ENCODE peak calls at places on chromosomes 4 and X, in nine cellular contexts. Y, E, K, M, A, S, V, Q and N are unnamed samples.

GRCh38 chr4:72302981-72303704 is 265.9 kb downstream of the ADAMTS3 start:
- DNase-seq in K (peak), M (peak), Q (no peak), E (no peak), V (peak), S (peak), A (peak), Y (peak), N (no peak)

GRCh38 chr4:169030575-169030982 is 20.5 kb upstream of the CBR4 start:
- DNase-seq in M (no peak), Q (no peak), E (no peak), Y (no peak), K (peak), V (no peak), A (peak), S (peak), N (no peak)

GRCh38 chrX:34917146-34917545 is 25.4 kb upstream of the FAM47B start:
- DNase-seq in V (no peak), A (no peak), K (no peak), Y (no peak), S (no peak), Q (no peak), M (no peak), E (no peak), N (no peak)

GRCh38 chrX:119685225-119686066 is 7.5 kb downstream of the SEPTIN6 start:
- DNase-seq in K (no peak), A (no peak), E (no peak), V (no peak), M (no peak), Y (no peak), Q (no peak), S (no peak), N (no peak)

GRCh38 chrX:33190016-33190415 is 21.3 kb downstream of the DMD start:
- DNase-seq in M (no peak), Q (no peak), K (no peak), A (no peak), V (no peak), E (no peak), Y (no peak), S (no peak), N (no peak)

GRCh38 chrX:135688137-135688536 is 25.3 kb upstream of the CT45A1 start:
- DNase-seq in Q (no peak), E (no peak), K (peak), Y (peak), S (no peak), V (no peak), M (no peak), A (peak), N (no peak)

GRCh38 chrX:129529685-129530281 is 6.5 kb upstream of the SMARCA1 start:
- DNase-seq in S (peak), Y (no peak), M (no peak), K (no peak), E (no peak), V (no peak), Q (no peak), A (no peak), N (no peak)

GRCh38 chr4:150310159-150310895 is 232.1 kb downstream of the DCLK2 start:
- DNase-seq in Q (no peak), S (peak), K (no peak), Y (no peak), E (no peak), V (no peak), M (no peak), A (no peak), N (no peak)

GRCh38 chr4:656651-657337 is 17.3 kb downstream of the ATP5ME start:
- DNase-seq in K (no peak), V (no peak), Q (no peak), M (no peak), Y (no peak), S (no peak), E (peak), A (no peak), N (no peak)

GRCh38 chr4:34176609-34177008 is 2067.7 kb downstream of the ARAP2 start:
- DNase-seq in K (no peak), V (no peak), Q (no peak), M (no peak), S (no peak), Y (no peak), A (no peak), E (no peak), N (no peak)

GRCh38 chr4:75845992-75846391 is 56.3 kb downstream of the PPEF2 start:
- DNase-seq in E (no peak), Q (no peak), A (peak), Y (no peak), M (no peak), K (no peak), S (peak), V (no peak), N (no peak)

GRCh38 chr4:41158756-41159155 is 55.6 kb downstream of the APBB2 start:
- DNase-seq in V (no peak), S (no peak), Y (no peak), M (no peak), Q (no peak), E (no peak), A (no peak), K (no peak), N (no peak)

GRCh38 chr4:152265149-152265621 is 270.7 kb downstream of the FBXW7 start:
- DNase-seq in S (peak), Q (no peak), A (peak), Y (no peak), M (peak), V (no peak), K (no peak), E (no peak), N (no peak)

GRCh38 chrX:149845385-149845784 is 35.6 kb upstream of the MAGEA8 start:
- DNase-seq in M (no peak), E (no peak), S (no peak), Q (no peak), A (no peak), V (no peak), K (no peak), Y (no peak), N (no peak)

GRCh38 chr4:150117094-150117493 is 38.8 kb downstream of the DCLK2 start:
- DNase-seq in V (no peak), M (no peak), E (no peak), K (no peak), Q (no peak), S (peak), Y (no peak), A (no peak), N (peak)

GRCh38 chr4:84680956-84681355 is 98.0 kb downstream of the CDS1 start:
- DNase-seq in E (no peak), A (no peak), K (no peak), M (no peak), S (no peak), V (no peak), Y (no peak), Q (no peak), N (no peak)

GRCh38 chrX:110317079-110317819 is 636 bp downstream of the AMMECR1 start:
- DNase-seq in M (peak), Q (peak), A (peak), V (peak), E (peak), S (no peak), Y (no peak), K (no peak), N (peak)

GRCh38 chr4:180281726-180282125 is 1961.5 kb upstream of the TENM3 start:
- DNase-seq in M (no peak), A (no peak), S (no peak), K (no peak), V (no peak), Y (no peak), Q (no peak), E (no peak), N (no peak)

GRCh38 chrX:15653961-15654360 is 10.6 kb downstream of the CLTRN start:
- DNase-seq in A (no peak), S (no peak), E (no peak), K (no peak), M (no peak), Y (no peak), Q (no peak), V (no peak), N (no peak)

GRCh38 chrX:87702795-87703194 is 185.2 kb downstream of the KLHL4 start:
- DNase-seq in K (no peak), Q (no peak), E (no peak), Y (no peak), S (peak), V (no peak), M (no peak), A (no peak), N (no peak)

GRCh38 chr4:175536852-175537453 is 275.1 kb downstream of the GPM6A start:
- DNase-seq in M (peak), Q (no peak), A (peak), K (peak), V (no peak), S (peak), Y (no peak), E (no peak), N (no peak)

GRCh38 chrX:48913605-48914366 is 2.3 kb upstream of the SLC35A2 start:
- DNase-seq in Y (no peak), M (no peak), E (no peak), K (no peak), V (no peak), Q (no peak), S (no peak), A (no peak), N (no peak)

GRCh38 chrX:70434352-70434866 is 10.2 kb upstream of the DLG3 start:
- DNase-seq in K (peak), Y (peak), S (peak), M (peak), E (peak), A (peak), Q (peak), V (peak), N (peak)

GRCh38 chrX:153057281-153057680 is 1.0 kb downstream of the PNMA3 start:
- DNase-seq in M (no peak), Y (no peak), V (no peak), A (no peak), Q (no peak), E (no peak), S (no peak), K (no peak), N (no peak)

GRCh38 chrX:19811807-19812604 is 75.4 kb downstream of the SH3KBP1 start:
- DNase-seq in Q (no peak), M (no peak), S (peak), E (no peak), K (no peak), A (no peak), Y (no peak), V (no peak), N (no peak)

GRCh38 chr4:105894570-105895323 is 524 bp upstream of the NPNT start:
- DNase-seq in Y (peak), M (peak), E (peak), V (peak), K (peak), Q (peak), A (no peak), S (peak), N (no peak)

GRCh38 chr4:142718981-142719380 is 127.1 kb downstream of the INPP4B start:
- DNase-seq in S (no peak), V (no peak), K (no peak), A (no peak), M (no peak), Q (no peak), E (no peak), Y (no peak), N (no peak)

GRCh38 chr4:88697588-88698329 is at the start of gene NAP1L5:
- DNase-seq in V (peak), Q (peak), E (peak), A (peak), S (peak), K (peak), M (peak), Y (peak), N (peak)

GRCh38 chr4:118823471-118823870 is 12.5 kb downstream of the SEC24D start:
- DNase-seq in E (no peak), Y (no peak), A (no peak), M (peak), V (peak), Q (no peak), K (peak), S (no peak), N (no peak)

GRCh38 chr4:137343221-137343620 is 189.1 kb downstream of the PCDH18 start:
- DNase-seq in Y (no peak), S (peak), V (no peak), A (no peak), K (no peak), M (no peak), E (no peak), Q (no peak), N (no peak)

DNA sequence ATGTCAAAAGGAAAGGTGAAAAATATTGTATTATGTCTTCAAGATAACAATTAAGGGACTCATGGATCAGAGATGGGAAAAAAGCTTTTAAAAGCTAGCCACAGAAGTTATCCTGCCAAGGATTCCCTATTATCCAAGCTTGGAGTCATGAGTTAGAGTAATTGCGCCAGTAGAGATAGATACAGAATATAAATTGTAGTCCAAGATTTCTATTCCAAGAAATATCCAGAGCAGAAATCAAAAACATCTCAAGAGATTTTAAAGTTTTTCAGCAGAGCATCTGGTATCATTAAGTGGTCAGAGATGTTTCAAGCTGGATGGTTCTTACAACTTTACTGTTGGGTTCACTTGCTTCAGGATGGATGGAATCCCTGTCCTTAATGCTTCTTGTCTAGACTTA is 186.7 kb downstream of the PCDH18 start:
- DNase-seq in A (no peak), M (no peak), K (no peak), E (no peak), S (no peak), Q (no peak), V (no peak), Y (no peak), N (no peak)
- H3K27ac ChIP-seq in A (no peak), M (no peak), K (no peak), E (no peak), S (no peak), Q (no peak), V (no peak), Y (no peak), N (no peak)

GRCh38 chrX:115018040-115018647 is 728 bp upstream of the IL13RA2 start:
- DNase-seq in A (no peak), M (no peak), E (no peak), Q (no peak), V (no peak), K (no peak), Y (no peak), S (no peak), N (no peak)

GRCh38 chrX:115018944-115019343 is 1.5 kb upstream of the IL13RA2 start:
- DNase-seq in M (no peak), Y (no peak), K (no peak), A (no peak), E (no peak), Q (no peak), S (peak), V (no peak), N (no peak)

GRCh38 chrX:115021121-115021520 is 3.7 kb upstream of the IL13RA2 start:
- DNase-seq in E (no peak), A (no peak), S (no peak), Q (no peak), Y (no peak), M (no peak), V (no peak), K (no peak), N (no peak)

GRCh38 chrX:115023139-115023538 is 5.7 kb upstream of the IL13RA2 start:
- DNase-seq in V (no peak), E (no peak), Q (no peak), A (peak), K (peak), S (peak), M (peak), Y (no peak), N (no peak)

DNA sequence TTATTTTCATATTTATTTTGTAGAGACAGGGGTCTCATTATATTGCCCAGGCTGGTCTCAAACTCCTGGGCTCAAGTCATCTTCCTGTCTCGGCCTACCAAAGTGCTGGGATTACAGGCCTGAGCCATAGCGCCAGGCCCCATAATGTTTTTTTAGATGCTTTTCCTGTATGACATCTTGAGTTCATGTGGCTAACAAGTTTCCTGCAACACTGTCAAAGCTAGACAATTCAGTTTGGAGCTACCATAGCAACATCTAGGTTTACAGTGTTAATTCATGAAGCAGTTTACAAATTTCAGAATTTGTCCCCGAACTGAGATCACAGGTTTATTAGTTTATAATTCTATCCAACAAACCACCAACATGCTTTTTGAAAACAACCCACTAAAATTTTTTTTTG is 6.4 kb upstream of the IL13RA2 start:
- DNase-seq in Y (no peak), A (no peak), V (no peak), Q (no peak), K (no peak), M (no peak), S (no peak), E (no peak), N (no peak)
- H3K27ac ChIP-seq in Y (no peak), A (no peak), V (no peak), Q (no peak), K (no peak), M (no peak), S (no peak), E (no peak), N (no peak)

GRCh38 chrX:11376163-11376562 is 83.0 kb downstream of the AMELX start:
- DNase-seq in E (no peak), K (no peak), Q (no peak), S (no peak), M (no peak), A (no peak), Y (no peak), V (no peak), N (no peak)

GRCh38 chrX:11386001-11386523 is 92.8 kb downstream of the AMELX start:
- DNase-seq in S (peak), V (no peak), A (no peak), Q (peak), K (no peak), M (peak), E (no peak), Y (no peak), N (no peak)

GRCh38 chrX:11380187-11380586 is 87.0 kb downstream of the AMELX start:
- DNase-seq in M (no peak), S (no peak), E (no peak), Y (no peak), A (no peak), K (no peak), Q (no peak), V (no peak), N (no peak)

GRCh38 chrX:11382935-11383334 is 89.7 kb downstream of the AMELX start:
- DNase-seq in K (no peak), A (no peak), E (no peak), S (no peak), V (no peak), Y (no peak), M (no peak), Q (no peak), N (no peak)

GRCh38 chrX:11381464-11381863 is 88.3 kb downstream of the AMELX start:
- DNase-seq in S (peak), M (peak), Q (peak), K (peak), A (peak), E (no peak), V (peak), Y (peak), N (no peak)
- H3K27ac ChIP-seq in S (no peak), M (no peak), Q (peak), K (no peak), A (no peak), E (no peak), V (no peak), Y (no peak), N (no peak)

GRCh38 chr4:26787461-26788340 is 72.9 kb upstream of the STIM2 start:
- DNase-seq in K (peak), A (peak), Y (peak), M (peak), S (peak), Q (no peak), E (no peak), V (peak), N (peak)
- H3K27ac ChIP-seq in K (peak), A (peak), Y (no peak), M (peak), S (no peak), Q (no peak), E (peak), V (peak), N (peak)

DNA sequence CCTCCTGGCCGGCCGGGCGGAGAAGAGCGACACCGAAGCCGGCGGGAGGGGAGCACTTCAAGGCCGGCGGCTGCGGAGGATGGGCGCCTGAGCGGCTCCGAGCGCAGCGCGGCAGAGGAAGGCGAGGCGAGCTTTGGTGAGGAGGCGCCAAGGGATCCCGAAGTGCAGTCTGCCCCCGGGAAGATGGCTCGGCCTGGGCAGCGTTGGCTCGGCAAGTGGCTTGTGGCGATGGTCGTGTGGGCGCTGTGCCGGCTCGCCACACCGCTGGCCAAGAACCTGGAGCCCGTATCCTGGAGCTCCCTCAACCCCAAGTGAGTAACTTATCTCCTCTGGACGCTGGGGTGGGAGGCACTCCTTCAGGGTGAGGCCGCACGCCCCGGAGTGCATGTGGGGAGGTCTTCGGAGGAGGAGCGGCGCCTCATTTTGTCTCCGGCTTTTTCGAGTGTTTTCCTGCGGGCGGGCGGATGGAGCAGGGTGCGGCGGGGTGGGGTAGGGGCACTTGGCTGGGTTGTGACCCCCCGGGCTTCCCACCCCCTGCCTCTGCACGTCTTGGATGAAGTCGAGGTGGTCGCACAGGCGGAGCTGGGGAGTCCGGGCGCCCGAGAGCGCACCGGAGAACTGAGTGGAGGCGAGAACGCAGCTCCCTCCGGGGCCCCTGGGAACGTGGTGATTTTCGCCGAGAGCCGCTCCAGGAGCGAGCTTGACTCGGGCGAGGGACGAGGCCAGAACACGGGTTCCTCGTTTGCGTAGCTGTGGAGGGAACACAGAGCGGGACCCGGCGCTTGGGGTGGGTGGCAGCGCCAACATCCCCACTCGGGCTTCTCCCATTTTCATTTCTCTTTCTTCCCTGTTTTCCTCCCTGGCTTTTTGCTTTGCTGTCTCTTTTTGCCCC is 1.0 kb downstream of the EFNB1 start:
- DNase-seq in A (peak), M (no peak), V (peak), Q (no peak), S (peak), E (peak), Y (peak), K (no peak), N (no peak)
- H3K27ac ChIP-seq in A (peak), M (peak), V (peak), Q (peak), S (peak), E (peak), Y (no peak), K (peak), N (no peak)